ENCODE peak calls at places on chromosome 1, in eight cellular contexts. I is activated T-cell treated with anti-CD3 and anti-CD28 coated beads for 24 hours; R is MCF 10A; T is left kidney; N is pancreas; G is natural killer cell treated with Interleukin-12 subunit alpha and Interleukin-12 subunit beta and Interleukin-15 and Interleukin-18, amount 100 ng/mL, for 72 hours; P is activated CD4-positive, CD25-positive, alpha-beta regulatory T cell treated with anti-CD3 and anti-CD28 coated beads, Interleukin-2, amount 50 U/mL, for 72 hours; B is heart right ventricle. A is an unnamed sample.

GRCh38 chr1:244163861-244164562 is 112.9 kb downstream of the ZBTB18 start:
- DNase-seq in N (no peak), R (peak; percentile 98), G (no peak), T (peak; percentile 40), I (no peak), P (no peak), B (no peak), A (no peak)

GRCh38 chr1:25140073-25140797 is 92.1 kb downstream of the SYF2 start:
- DNase-seq in N (no peak), B (no peak), T (no peak), R (no peak), I (no peak), G (peak; percentile 78), P (no peak), A (peak; percentile 25)

GRCh38 chr1:25715888-25716287 is 84.1 kb upstream of the SELENON start:
- DNase-seq in P (no peak), G (no peak), T (no peak), N (no peak), I (no peak), B (no peak), R (no peak), A (no peak)

GRCh38 chr1:235455806-235456205 is 48.4 kb downstream of the B3GALNT2 start:
- DNase-seq in I (no peak), R (no peak), B (no peak), P (no peak), T (no peak), G (no peak), N (no peak), A (no peak)

GRCh38 chr1:63199666-63200065 is 122.7 kb upstream of the FOXD3 start:
- DNase-seq in T (peak; percentile 13), R (no peak), I (no peak), N (no peak), G (no peak), P (no peak), B (no peak), A (no peak)

GRCh38 chr1:159881930-159882839 is 17.8 kb downstream of the CFAP45 start:
- DNase-seq in I (no peak), B (peak; percentile 65), P (no peak), T (peak; percentile 72), N (peak; percentile 91), R (peak; percentile 100), G (no peak), A (no peak)

GRCh38 chr1:19643113-19643512 is 998 bp upstream of the NBL1 start:
- DNase-seq in I (no peak), P (no peak), B (no peak), G (no peak), T (peak; percentile 24), N (no peak), R (peak; percentile 89), A (no peak)

GRCh38 chr1:195580988-195581387 is 1027.3 kb downstream of the KCNT2 start:
- DNase-seq in B (no peak), I (no peak), P (no peak), G (no peak), T (no peak), N (no peak), R (no peak), A (no peak)

GRCh38 chr1:40107290-40107959 is 10.4 kb upstream of the PPT1 start:
- DNase-seq in B (no peak), G (no peak), T (no peak), N (no peak), I (no peak), R (peak; percentile 2), P (no peak), A (no peak)

GRCh38 chr1:205227584-205228006 is at the start of gene TMCC2:
- DNase-seq in G (peak; percentile 88), P (peak; percentile 60), B (peak; percentile 93), I (peak; percentile 70), T (peak; percentile 98), N (peak; percentile 91), R (peak; percentile 91), A (peak; percentile 97)

GRCh38 chr1:94027735-94028515 is 93.0 kb downstream of the ABCA4 start:
- DNase-seq in B (no peak), P (no peak), T (no peak), R (no peak), N (no peak), G (no peak), I (no peak), A (no peak)

A was measured in upper lobe of left lung.